ENCODE peak calls at places on chromosomes 7 and 10, in five cellular contexts. One of them, this sample, is unnamed.

GRCh38 chr7:88090671-88091070 is 129.2 kb downstream of the SRI start:
- DNase-seq in A549: no peak
- DNase-seq in WTC11: no peak
- DNase-seq in HepG2: no peak
- DNase-seq in H1: no peak
- DNase-seq in this sample: no peak

GRCh38 chr7:156935250-156935649 is 14.3 kb upstream of the NOM1 start:
- DNase-seq in A549: no peak
- DNase-seq in WTC11: no peak
- DNase-seq in HepG2: no peak
- DNase-seq in H1: no peak
- DNase-seq in this sample: no peak

GRCh38 chr10:109846832-109847231 is 76.5 kb downstream of the XPNPEP1 start:
- DNase-seq in A549: no peak
- DNase-seq in WTC11: no peak
- DNase-seq in HepG2: no peak
- DNase-seq in H1: no peak
- DNase-seq in this sample: no peak

GRCh38 chr7:117036034-117036669 is 82.9 kb downstream of the ST7 start:
- DNase-seq in A549: no peak
- DNase-seq in WTC11: no peak
- DNase-seq in HepG2: no peak
- DNase-seq in H1: no peak
- DNase-seq in this sample: no peak

GRCh38 chr10:93378039-93378438 is 104.1 kb downstream of the MYOF start:
- DNase-seq in A549: no peak
- DNase-seq in WTC11: no peak
- DNase-seq in HepG2: no peak
- DNase-seq in H1: no peak
- DNase-seq in this sample: peak

GRCh38 chr7:27640914-27641570 is 21.6 kb downstream of the HIBADH start:
- DNase-seq in A549: peak
- DNase-seq in WTC11: no peak
- DNase-seq in HepG2: peak
- DNase-seq in H1: no peak
- DNase-seq in this sample: peak

GRCh38 chr10:128739937-128740336 is 613.7 kb upstream of the MKI67 start:
- DNase-seq in A549: peak
- DNase-seq in WTC11: peak
- DNase-seq in HepG2: no peak
- DNase-seq in H1: peak
- DNase-seq in this sample: no peak

GRCh38 chr10:132646443-132647097 is 109.0 kb downstream of the INPP5A start:
- DNase-seq in A549: no peak
- DNase-seq in WTC11: peak
- DNase-seq in HepG2: no peak
- DNase-seq in H1: no peak
- DNase-seq in this sample: no peak

GRCh38 chr7:130912910-130913720 is 179.1 kb upstream of the KLF14 start:
- DNase-seq in A549: peak
- DNase-seq in WTC11: no peak
- DNase-seq in HepG2: peak
- DNase-seq in H1: no peak
- DNase-seq in this sample: peak

GRCh38 chr7:127792528-127793342 is 140.7 kb downstream of the SND1 start:
- DNase-seq in A549: peak
- DNase-seq in WTC11: peak
- DNase-seq in HepG2: peak
- DNase-seq in H1: peak
- DNase-seq in this sample: no peak

GRCh38 chr7:94367940-94368339 is 26.8 kb upstream of the COL1A2 start:
- DNase-seq in A549: no peak
- DNase-seq in WTC11: no peak
- DNase-seq in HepG2: no peak
- DNase-seq in H1: no peak
- DNase-seq in this sample: no peak

GRCh38 chr10:131269776-131270460 is 41.6 kb downstream of the TCERG1L start:
- DNase-seq in A549: no peak
- DNase-seq in WTC11: no peak
- DNase-seq in HepG2: no peak
- DNase-seq in H1: no peak
- DNase-seq in this sample: no peak

GRCh38 chr7:73312831-73313520 is 4.3 kb upstream of the NSUN5 start:
- DNase-seq in A549: no peak
- DNase-seq in WTC11: peak
- DNase-seq in HepG2: no peak
- DNase-seq in H1: no peak
- DNase-seq in this sample: no peak

GRCh38 chr10:101695404-101695732 is 398 bp upstream of the FBXW4 start:
- DNase-seq in A549: no peak
- DNase-seq in WTC11: no peak
- DNase-seq in HepG2: no peak
- DNase-seq in H1: no peak
- DNase-seq in this sample: peak

GRCh38 chr7:133230591-133231194 is 22.2 kb upstream of the EXOC4 start:
- DNase-seq in A549: peak
- DNase-seq in WTC11: peak
- DNase-seq in HepG2: peak
- DNase-seq in H1: no peak
- DNase-seq in this sample: peak

GRCh38 chr10:3763852-3764625 is 21.0 kb downstream of the KLF6 start:
- DNase-seq in A549: no peak
- DNase-seq in WTC11: no peak
- DNase-seq in HepG2: no peak
- DNase-seq in H1: no peak
- DNase-seq in this sample: no peak

GRCh38 chr10:73032536-73032935 is 64.1 kb downstream of the P4HA1 start:
- DNase-seq in A549: no peak
- DNase-seq in WTC11: no peak
- DNase-seq in HepG2: no peak
- DNase-seq in H1: no peak
- DNase-seq in this sample: no peak

GRCh38 chr7:1994931-1995330 is 237.8 kb downstream of the MAD1L1 start:
- DNase-seq in A549: no peak
- DNase-seq in WTC11: no peak
- DNase-seq in HepG2: no peak
- DNase-seq in H1: no peak
- DNase-seq in this sample: no peak

GRCh38 chr10:49254556-49255318 is 44.2 kb upstream of the C10orf71 start:
- DNase-seq in A549: no peak
- DNase-seq in WTC11: no peak
- DNase-seq in HepG2: no peak
- DNase-seq in H1: no peak
- DNase-seq in this sample: no peak

GRCh38 chr7:108099650-108100049 is 30.5 kb downstream of the LAMB4 start:
- DNase-seq in A549: no peak
- DNase-seq in WTC11: no peak
- DNase-seq in HepG2: no peak
- DNase-seq in H1: no peak
- DNase-seq in this sample: no peak

GRCh38 chr7:104133238-104133637 is 74.6 kb downstream of the ORC5 start:
- DNase-seq in A549: no peak
- DNase-seq in WTC11: no peak
- DNase-seq in HepG2: no peak
- DNase-seq in H1: no peak
- DNase-seq in this sample: no peak
- TF ChIP-seq JUN in A549: no peak
- TF ChIP-seq JUN in WTC11: no peak
- TF ChIP-seq JUN in HepG2: no peak
- TF ChIP-seq JUN in H1: no peak
- TF ChIP-seq JUN in this sample: no peak

DNA sequence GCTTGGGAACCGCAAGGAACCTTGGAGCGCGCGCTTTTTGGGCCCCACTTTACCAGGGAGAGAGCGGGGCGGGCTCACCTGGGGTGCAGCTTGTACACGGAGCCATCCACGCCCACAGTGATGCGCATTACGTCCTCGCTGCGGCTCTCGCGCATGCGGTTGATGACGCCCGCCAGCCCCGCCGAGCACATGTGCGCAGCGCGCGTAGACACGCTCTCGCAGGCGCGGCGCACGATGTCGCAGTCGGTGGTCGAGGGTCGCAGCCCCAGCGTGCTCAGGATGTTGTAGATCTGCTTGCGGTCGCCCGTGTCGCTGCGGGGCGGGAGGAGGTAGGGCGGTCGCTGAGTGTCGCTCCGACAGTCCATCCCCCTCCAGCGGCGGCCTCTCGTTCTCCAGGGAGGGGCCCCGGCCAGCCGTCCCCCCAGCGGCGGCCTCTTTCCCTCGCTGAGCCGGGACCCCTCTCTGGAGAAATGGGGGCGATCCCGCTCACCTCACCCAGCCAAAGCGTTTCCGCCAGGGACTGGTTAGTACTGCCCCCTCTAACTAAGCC is 4.4 kb upstream of the MYL7 start:
- DNase-seq in A549: no peak
- DNase-seq in WTC11: peak
- DNase-seq in HepG2: no peak
- DNase-seq in H1: no peak
- DNase-seq in this sample: no peak
- TF ChIP-seq JUN in A549: no peak
- TF ChIP-seq JUN in WTC11: peak
- TF ChIP-seq JUN in HepG2: no peak
- TF ChIP-seq JUN in H1: no peak
- TF ChIP-seq JUN in this sample: no peak

GRCh38 chr10:1201010-1201807 is 145.0 kb downstream of the WDR37 start:
- DNase-seq in A549: no peak
- DNase-seq in WTC11: no peak
- DNase-seq in HepG2: no peak
- DNase-seq in H1: no peak
- DNase-seq in this sample: no peak
- TF ChIP-seq JUN in A549: no peak
- TF ChIP-seq JUN in WTC11: no peak
- TF ChIP-seq JUN in HepG2: no peak
- TF ChIP-seq JUN in H1: no peak
- TF ChIP-seq JUN in this sample: no peak

GRCh38 chr10:938954-939678 is 7.6 kb upstream of the LARP4B start:
- DNase-seq in A549: no peak
- DNase-seq in WTC11: no peak
- DNase-seq in HepG2: no peak
- DNase-seq in H1: no peak
- DNase-seq in this sample: no peak
- TF ChIP-seq JUN in A549: no peak
- TF ChIP-seq JUN in WTC11: no peak
- TF ChIP-seq JUN in HepG2: no peak
- TF ChIP-seq JUN in H1: no peak
- TF ChIP-seq JUN in this sample: no peak

GRCh38 chr7:123673137-123673732 is 17.6 kb downstream of the LMOD2 start:
- DNase-seq in A549: no peak
- DNase-seq in WTC11: no peak
- DNase-seq in HepG2: no peak
- DNase-seq in H1: no peak
- DNase-seq in this sample: no peak
- TF ChIP-seq JUN in A549: no peak
- TF ChIP-seq JUN in WTC11: no peak
- TF ChIP-seq JUN in HepG2: no peak
- TF ChIP-seq JUN in H1: no peak
- TF ChIP-seq JUN in this sample: no peak

GRCh38 chr10:42952931-42953683 is 123.8 kb upstream of the RET start:
- DNase-seq in A549: no peak
- DNase-seq in WTC11: peak
- DNase-seq in HepG2: no peak
- DNase-seq in H1: no peak
- DNase-seq in this sample: no peak

GRCh38 chr10:42952358-42952757 is 124.5 kb upstream of the RET start:
- DNase-seq in A549: no peak
- DNase-seq in WTC11: peak
- DNase-seq in HepG2: peak
- DNase-seq in H1: peak
- DNase-seq in this sample: no peak

GRCh38 chr10:42953684-42954674 is 122.9 kb upstream of the RET start:
- DNase-seq in A549: no peak
- DNase-seq in WTC11: peak
- DNase-seq in HepG2: no peak
- DNase-seq in H1: no peak
- DNase-seq in this sample: no peak

GRCh38 chr10:42950606-42951485 is 126.0 kb upstream of the RET start:
- DNase-seq in A549: no peak
- DNase-seq in WTC11: no peak
- DNase-seq in HepG2: no peak
- DNase-seq in H1: no peak
- DNase-seq in this sample: no peak

DNA sequence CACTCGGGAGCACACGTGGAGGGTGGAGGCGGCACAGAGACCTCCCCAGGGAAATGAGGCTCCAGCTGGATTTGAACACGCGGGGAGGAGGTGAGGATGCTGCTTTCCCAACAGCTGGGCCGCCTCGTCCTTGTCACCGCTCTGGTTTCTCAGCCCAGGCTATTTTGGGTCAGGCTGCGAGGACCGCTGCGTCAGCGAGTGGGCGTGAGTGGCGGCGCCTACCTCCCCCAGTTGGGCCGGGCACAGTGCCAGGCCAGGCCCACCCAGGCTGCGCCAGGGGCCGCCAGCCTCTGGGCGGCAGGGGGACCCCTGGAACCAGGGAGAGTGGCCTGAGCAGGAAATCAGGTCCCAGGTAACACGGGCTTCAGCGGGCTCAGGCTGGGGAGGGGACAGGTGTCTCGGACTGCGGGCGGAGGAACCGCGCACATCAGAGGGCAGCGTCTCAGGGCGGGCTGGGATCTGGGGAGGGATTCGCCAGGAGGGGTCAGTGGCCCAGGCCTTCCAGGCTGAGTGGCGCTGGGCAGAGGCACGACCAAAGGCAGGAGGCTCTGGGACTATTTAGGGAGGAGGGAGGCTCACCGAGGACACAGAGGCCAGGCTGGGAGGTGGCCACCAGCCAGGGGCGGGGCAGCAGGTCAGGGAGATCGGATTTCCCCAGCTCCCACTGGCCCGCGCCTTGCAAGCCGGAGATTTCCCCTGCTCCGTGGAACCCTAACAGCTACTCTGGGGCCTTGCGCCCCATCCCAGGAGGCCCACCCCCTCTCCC is 125.2 kb upstream of the RET start:
- DNase-seq in A549: no peak
- DNase-seq in WTC11: peak
- DNase-seq in HepG2: no peak
- DNase-seq in H1: no peak
- DNase-seq in this sample: no peak
- TF ChIP-seq JUN in A549: no peak
- TF ChIP-seq JUN in WTC11: no peak
- TF ChIP-seq JUN in HepG2: no peak
- TF ChIP-seq JUN in H1: no peak
- TF ChIP-seq JUN in this sample: no peak